ENCODE peak calls at places on chromosomes 16 and 17, in eight cellular contexts. L is endothelial cell of umbilical vein, D is upper lobe of left lung, W is prostate gland, S is IMR-90, A is body of pancreas, M is heart left ventricle, C is stomach. I is an unnamed sample.

GRCh38 chr16:88376053-88376834 is 6.5 kb upstream of the ZNF469 start:
- DNase-seq in L (no peak), D (no peak), W (no peak), S (no peak), A (no peak), M (peak; percentile 27), C (no peak), I (no peak)

GRCh38 chr17:9783012-9783411 is 8.4 kb downstream of the DHRS7C start:
- DNase-seq in L (no peak), D (no peak), W (no peak), S (no peak), A (no peak), M (no peak), C (no peak), I (no peak)

GRCh38 chr16:87348616-87349157 is 31.5 kb upstream of the C16orf95 start:
- DNase-seq in L (no peak), D (no peak), W (no peak), S (no peak), A (no peak), M (no peak), C (no peak), I (no peak)

GRCh38 chr17:15263206-15263579 is 1.9 kb downstream of the PMP22 start:
- DNase-seq in L (peak; percentile 62), D (peak; percentile 69), W (peak; percentile 12), S (peak; percentile 73), A (peak; percentile 46), M (peak; percentile 92), C (peak; percentile 54), I (peak; percentile 85)

GRCh38 chr16:65809627-65810026 is 556.9 kb upstream of the CDH5 start:
- DNase-seq in L (no peak), D (no peak), W (peak; percentile 67), S (no peak), A (no peak), M (no peak), C (no peak), I (no peak)

GRCh38 chr16:16992986-16993783 is 477.6 kb downstream of the XYLT1 start:
- DNase-seq in L (no peak), D (no peak), W (no peak), S (no peak), A (no peak), M (no peak), C (no peak), I (no peak)

GRCh38 chr16:51267676-51268075 is 116.6 kb upstream of the SALL1 start:
- DNase-seq in L (no peak), D (no peak), W (no peak), S (no peak), A (no peak), M (no peak), C (no peak), I (no peak)

GRCh38 chr16:72312862-72313261 is 140.9 kb upstream of the PMFBP1 start:
- DNase-seq in L (no peak), D (no peak), W (no peak), S (peak; percentile 25), A (no peak), M (no peak), C (no peak), I (no peak)

GRCh38 chr17:72095316-72095715 is 25.5 kb upstream of the SOX9 start:
- DNase-seq in L (no peak), D (no peak), W (no peak), S (no peak), A (no peak), M (no peak), C (no peak), I (no peak)

GRCh38 chr16:74606521-74607309 is at the start of gene GLG1:
- DNase-seq in L (peak; percentile 94), D (peak; percentile 95), W (peak; percentile 90), S (peak; percentile 89), A (peak; percentile 91), M (peak; percentile 93), C (peak; percentile 93), I (peak; percentile 96)

GRCh38 chr17:34533811-34534527 is 45.4 kb upstream of the TMEM132E start:
- DNase-seq in L (no peak), D (no peak), W (no peak), S (no peak), A (no peak), M (no peak), C (no peak), I (no peak)

GRCh38 chr16:2846511-2847310 is 11.3 kb downstream of the PRSS22 start:
- DNase-seq in L (no peak), D (no peak), W (no peak), S (peak; percentile 88), A (no peak), M (no peak), C (no peak), I (no peak)

GRCh38 chr16:56483394-56483793 is 32.0 kb downstream of the OGFOD1 start:
- DNase-seq in L (no peak), D (no peak), W (no peak), S (no peak), A (no peak), M (no peak), C (no peak), I (no peak)

GRCh38 chr17:35893751-35894150 is 13.6 kb upstream of the CCL5 start:
- DNase-seq in L (no peak), D (no peak), W (no peak), S (no peak), A (no peak), M (no peak), C (no peak), I (no peak)

GRCh38 chr17:61847659-61848058 is 15.7 kb downstream of the BRIP1 start:
- DNase-seq in L (no peak), D (no peak), W (no peak), S (no peak), A (no peak), M (no peak), C (no peak), I (no peak)

GRCh38 chr16:29156511-29156910 is 171.7 kb downstream of the LAT start:
- DNase-seq in L (no peak), D (no peak), W (no peak), S (no peak), A (no peak), M (no peak), C (no peak), I (no peak)

GRCh38 chr16:3443108-3444031 is at the start of the genes NAA60 and ZNF597:
- DNase-seq in L (peak; percentile 90), D (peak; percentile 87), W (peak; percentile 82), S (peak; percentile 93), A (peak; percentile 81), M (peak; percentile 88), C (peak; percentile 81), I (peak; percentile 95)

GRCh38 chr16:80198265-80198994 is 342.4 kb upstream of the DYNLRB2 start:
- DNase-seq in L (peak; percentile 56), D (no peak), W (no peak), S (peak; percentile 18), A (no peak), M (no peak), C (no peak), I (no peak)

GRCh38 chr16:23379707-23380106 is 73.3 kb downstream of the COG7 start:
- DNase-seq in L (no peak), D (no peak), W (no peak), S (no peak), A (no peak), M (no peak), C (no peak), I (no peak)

GRCh38 chr16:55018881-55019280 is 88.2 kb downstream of the IRX5 start:
- DNase-seq in L (no peak), D (no peak), W (no peak), S (no peak), A (no peak), M (no peak), C (no peak), I (no peak)
- H3K27me3 ChIP-seq in L (no peaks in the 10 kb centered on the region), D (no peaks in the 10 kb centered on the region), W (peaks cover 2% of the 10 kb centered on the region), S (no peaks in the 10 kb centered on the region), A (no peaks in the 10 kb centered on the region), M (no peaks in the 10 kb centered on the region), C (peaks cover 10% of the 10 kb centered on the region), I (no peaks in the 10 kb centered on the region)

GRCh38 chr17:79050591-79050990 is 24.0 kb upstream of the ENGASE start:
- DNase-seq in L (no peak), D (no peak), W (no peak), S (no peak), A (no peak), M (no peak), C (no peak), I (no peak)

GRCh38 chr17:79047923-79048825 is 24.2 kb downstream of the C1QTNF1 start:
- DNase-seq in L (no peak), D (no peak), W (no peak), S (no peak), A (no peak), M (peak; percentile 71), C (peak; percentile 39), I (no peak)

GRCh38 chr17:79051306-79051705 is 23.3 kb upstream of the ENGASE start:
- DNase-seq in L (no peak), D (no peak), W (no peak), S (peak; percentile 36), A (no peak), M (no peak), C (no peak), I (no peak)

GRCh38 chr17:79048826-79049755 is 25.1 kb downstream of the C1QTNF1 start:
- DNase-seq in L (no peak), D (no peak), W (no peak), S (no peak), A (no peak), M (no peak), C (no peak), I (no peak)

GRCh38 chr17:79049821-79050220 is 24.8 kb upstream of the ENGASE start:
- DNase-seq in L (no peak), D (no peak), W (no peak), S (no peak), A (no peak), M (no peak), C (no peak), I (no peak)
- TF ChIP-seq POLR2A in L (no peak), D (no peak), W (no peak), S (no peak), A (no peak), M (no peak), C (no peak), I (no peak)

DNA sequence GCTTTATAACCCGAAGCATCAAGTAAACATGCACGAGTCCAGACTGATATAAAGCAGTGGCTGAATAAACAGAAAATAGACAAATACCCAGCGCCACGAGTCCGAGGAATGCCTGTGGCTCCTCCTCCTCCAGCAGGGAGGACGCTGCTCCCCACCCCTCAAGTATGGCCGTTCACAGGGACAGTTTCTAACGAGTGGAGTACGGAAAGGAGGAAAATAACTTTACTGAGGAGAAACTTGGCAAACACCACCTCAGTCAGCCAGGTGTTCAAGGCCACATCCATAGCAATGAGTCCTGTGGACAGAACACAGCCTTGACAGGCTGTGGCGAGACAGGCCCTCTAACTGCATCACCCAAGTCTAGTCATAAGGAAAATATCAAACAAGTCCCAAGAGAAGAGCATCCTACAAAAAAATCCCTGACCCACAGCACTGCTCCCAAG is 9.2 kb downstream of the ZDHHC7 start:
- DNase-seq in L (no peak), D (no peak), W (peak; percentile 65), S (no peak), A (peak; percentile 40), M (no peak), C (no peak), I (no peak)
- H3K4me3 ChIP-seq in L (no peak overlapping the region), D (no peak overlapping the region), W (no peak overlapping the region), S (no peak overlapping the region), A (no peak overlapping the region), M (peak overlapping the region; percentile 36), C (peak overlapping the region; percentile 25), I (no peak overlapping the region)

GRCh38 chr16:20621406-20621805 is 45.2 kb upstream of the ACSM2B start:
- DNase-seq in L (no peak), D (no peak), W (no peak), S (no peak), A (no peak), M (no peak), C (no peak), I (no peak)
- H3K27me3 ChIP-seq in L (no peaks in the 10 kb centered on the region), D (no peaks in the 10 kb centered on the region), W (no peaks in the 10 kb centered on the region), S (no peaks in the 10 kb centered on the region), A (no peaks in the 10 kb centered on the region), M (no peaks in the 10 kb centered on the region), C (no peaks in the 10 kb centered on the region), I (no peaks in the 10 kb centered on the region)

I was measured in testis.